ENCODE peak calls at places on chromosomes 5 and 9, in nine cellular contexts. Z is spleen, R is HepG2, I is HCT116, G is transverse colon, F is suprapubic skin, X is HL-60, E is upper lobe of left lung, D is stomach. W is an unnamed sample.

GRCh38 chr5:10266839-10267238 is 16.8 kb downstream of the CCT5 start:
- DNase-seq in Z (no peak), R (no peak), I (no peak), G (no peak), F (no peak), X (no peak), E (no peak), D (no peak), W (no peak)

GRCh38 chr5:78690593-78690972 is 42.0 kb upstream of the LHFPL2 start:
- DNase-seq in Z (no peak), R (no peak), I (no peak), G (no peak), F (no peak), X (no peak), E (no peak), D (no peak), W (no peak)

GRCh38 chr5:4868140-4868735 is 271.9 kb upstream of the ADAMTS16 start:
- DNase-seq in Z (no peak), R (peak), I (peak), G (peak), F (no peak), X (peak), E (peak), D (peak), W (peak)

GRCh38 chr9:22005083-22005699 is 3.9 kb downstream of the CDKN2B start:
- DNase-seq in Z (no peak), R (no peak), I (no peak), G (no peak), F (peak), X (peak), E (no peak), D (no peak), W (no peak)

GRCh38 chr9:111161015-111161415 is 122.7 kb upstream of the LPAR1 start:
- DNase-seq in Z (no peak), R (no peak), I (no peak), G (no peak), F (no peak), X (no peak), E (no peak), D (no peak), W (no peak)

GRCh38 chr5:131720714-131721113 is 76.1 kb downstream of the FNIP1 start:
- DNase-seq in Z (no peak), R (no peak), I (no peak), G (no peak), F (no peak), X (no peak), E (no peak), D (no peak), W (no peak)

GRCh38 chr5:157289164-157289819 is 23.4 kb downstream of the CYFIP2 start:
- DNase-seq in Z (no peak), R (no peak), I (no peak), G (no peak), F (no peak), X (no peak), E (no peak), D (no peak), W (no peak)

GRCh38 chr5:89728134-89728533 is 681.4 kb downstream of the CETN3 start:
- DNase-seq in Z (no peak), R (no peak), I (no peak), G (no peak), F (no peak), X (no peak), E (no peak), D (no peak), W (no peak)

GRCh38 chr9:117979914-117980313 is 275.7 kb downstream of the TLR4 start:
- DNase-seq in Z (no peak), R (no peak), I (no peak), G (no peak), F (no peak), X (no peak), E (no peak), D (no peak), W (no peak)

GRCh38 chr9:123929870-123930831 is at the start of gene DENND1A:
- DNase-seq in Z (peak), R (peak), I (peak), G (peak), F (peak), X (peak), E (peak), D (peak), W (peak)

GRCh38 chr9:120985759-120986353 is 59.3 kb upstream of the TRAF1 start:
- DNase-seq in Z (no peak), R (peak), I (peak), G (no peak), F (no peak), X (peak), E (no peak), D (no peak), W (no peak)

GRCh38 chr9:34430843-34431437 is 27.4 kb downstream of the FAM219A start:
- DNase-seq in Z (no peak), R (peak), I (peak), G (peak), F (no peak), X (peak), E (peak), D (peak), W (peak)

GRCh38 chr5:9231842-9232241 is 314.0 kb downstream of the SEMA5A start:
- DNase-seq in Z (no peak), R (no peak), I (no peak), G (no peak), F (no peak), X (no peak), E (no peak), D (no peak), W (no peak)

GRCh38 chr9:70382709-70383605 is 31.5 kb downstream of the KLF9 start:
- DNase-seq in Z (no peak), R (no peak), I (no peak), G (no peak), F (no peak), X (no peak), E (no peak), D (no peak), W (no peak)

GRCh38 chr5:62732677-62733121 is 154.1 kb downstream of the LRRC70 start:
- DNase-seq in Z (no peak), R (no peak), I (no peak), G (no peak), F (no peak), X (peak), E (no peak), D (no peak), W (no peak)

GRCh38 chr9:129459550-129460322 is 161.2 kb downstream of the C9orf50 start:
- DNase-seq in Z (peak), R (no peak), I (no peak), G (peak), F (no peak), X (no peak), E (no peak), D (no peak), W (peak)

GRCh38 chr5:172740483-172741205 is 30.4 kb downstream of the DUSP1 start:
- DNase-seq in Z (no peak), R (no peak), I (no peak), G (peak), F (peak), X (no peak), E (peak), D (no peak), W (peak)

DNA sequence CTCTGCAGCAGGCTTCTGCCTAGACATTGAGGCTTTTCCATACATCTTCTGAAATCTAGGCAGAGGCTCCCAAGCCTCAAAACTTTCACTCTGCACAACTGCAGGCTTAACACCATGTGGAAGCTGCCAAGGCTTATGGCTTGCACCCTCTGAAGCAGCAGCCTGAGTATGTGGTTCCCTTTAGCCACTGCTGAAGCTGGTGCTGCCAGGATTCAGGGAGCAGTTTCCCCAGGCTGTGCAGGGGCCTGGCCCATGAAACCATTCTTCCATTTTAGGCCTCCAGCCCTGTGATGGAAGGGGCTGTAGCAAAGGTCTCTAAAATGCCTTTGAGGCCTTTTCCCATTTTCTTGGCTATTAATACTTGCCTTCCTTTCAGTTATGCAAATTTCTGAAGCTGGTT is 680.3 kb upstream of the FTMT start:
- DNase-seq in Z (no peak), R (no peak), I (no peak), G (no peak), F (no peak), X (no peak), E (no peak), D (no peak), W (no peak)
- TF ChIP-seq POLR2AphosphoS5 in Z (no peak), R (no peak), I (no peak), G (no peak), F (no peak), X (no peak), E (no peak), D (no peak), W (no peak)

GRCh38 chr9:128127990-128128835 is 684 bp upstream of the PTGES2 start:
- DNase-seq in Z (peak), R (peak), I (peak), G (peak), F (peak), X (peak), E (peak), D (peak), W (peak)
- TF ChIP-seq POLR2AphosphoS5 in Z (peak), R (peak), I (peak), G (peak), F (peak), X (no peak), E (peak), D (peak), W (peak)

DNA sequence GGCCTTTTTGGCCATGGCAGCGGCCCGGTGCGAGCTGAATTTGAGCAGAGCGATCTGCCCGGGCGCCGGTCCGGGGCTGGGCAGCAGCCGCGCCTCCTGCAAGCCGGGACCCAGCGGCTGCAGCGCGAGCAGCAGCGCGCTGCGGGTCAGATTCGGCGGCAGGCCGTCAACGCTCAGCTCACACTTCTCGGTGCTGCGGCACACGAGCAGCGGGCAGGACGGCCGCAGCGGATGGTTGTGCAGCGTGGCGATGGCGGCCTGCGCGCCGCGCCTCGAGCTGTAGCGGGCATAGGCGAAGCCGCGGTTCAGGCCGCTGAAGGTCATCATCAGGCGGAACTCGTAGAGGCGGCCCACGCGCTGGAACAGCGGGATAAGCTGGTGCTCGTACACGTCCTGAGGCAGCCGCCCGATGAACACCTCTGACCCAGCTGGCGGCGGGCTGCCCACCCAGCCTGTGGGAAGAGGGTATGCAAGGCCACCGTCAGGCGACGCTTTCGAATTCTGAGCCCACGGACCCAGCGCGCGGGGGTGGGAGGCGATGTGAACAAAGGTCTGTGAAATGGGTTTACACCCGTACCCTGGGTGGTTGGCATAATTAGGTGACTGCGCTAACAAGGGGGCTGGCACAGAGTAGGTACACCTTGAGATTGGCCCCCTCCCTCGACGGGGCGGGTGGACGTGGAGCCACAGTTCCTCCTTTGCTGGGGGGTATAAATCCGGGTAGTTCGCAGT is 755 bp downstream of the DND1 start:
- DNase-seq in Z (peak), R (no peak), I (no peak), G (no peak), F (no peak), X (peak), E (peak), D (no peak), W (no peak)
- TF ChIP-seq POLR2AphosphoS5 in Z (peak), R (no peak), I (no peak), G (no peak), F (no peak), X (no peak), E (no peak), D (no peak), W (no peak)

GRCh38 chr5:68659876-68660275 is 433.9 kb upstream of the SLC30A5 start:
- DNase-seq in Z (no peak), R (no peak), I (no peak), G (no peak), F (no peak), X (no peak), E (no peak), D (no peak), W (no peak)

GRCh38 chr5:68662804-68663307 is 431.0 kb upstream of the SLC30A5 start:
- DNase-seq in Z (no peak), R (no peak), I (no peak), G (no peak), F (no peak), X (no peak), E (no peak), D (no peak), W (no peak)

GRCh38 chr5:68661237-68661636 is 432.6 kb upstream of the SLC30A5 start:
- DNase-seq in Z (no peak), R (peak), I (no peak), G (peak), F (no peak), X (no peak), E (no peak), D (peak), W (no peak)

GRCh38 chr5:68656936-68657857 is 436.6 kb upstream of the SLC30A5 start:
- DNase-seq in Z (no peak), R (no peak), I (no peak), G (no peak), F (no peak), X (no peak), E (no peak), D (no peak), W (no peak)

DNA sequence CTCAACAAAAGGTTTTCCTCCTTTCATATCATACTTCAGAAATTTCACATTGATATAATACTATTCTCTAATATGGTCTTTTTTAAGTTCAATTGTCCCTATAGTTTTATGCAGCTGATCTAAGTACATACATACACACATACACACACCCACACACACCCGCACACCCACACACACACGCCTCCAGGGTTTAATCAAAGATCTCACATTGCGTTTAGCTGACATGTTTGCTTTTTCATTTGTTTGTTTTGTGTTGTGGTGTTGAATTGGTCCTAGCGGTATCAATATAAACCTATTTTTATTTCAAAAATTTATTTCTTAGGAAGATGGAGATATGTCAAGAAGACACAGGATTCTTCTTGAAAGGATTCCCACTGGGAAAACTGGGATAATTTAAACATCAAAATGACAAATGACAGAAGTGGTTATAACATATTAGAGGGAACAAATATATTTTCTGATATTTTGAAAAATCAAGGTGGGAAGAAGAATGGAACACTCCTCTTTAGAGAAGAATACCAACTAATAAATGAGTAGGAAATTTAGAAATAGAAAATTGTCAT is 434.9 kb upstream of the SLC30A5 start:
- DNase-seq in Z (no peak), R (no peak), I (no peak), G (no peak), F (no peak), X (no peak), E (no peak), D (no peak), W (no peak)
- TF ChIP-seq POLR2AphosphoS5 in Z (no peak), R (no peak), I (no peak), G (no peak), F (no peak), X (no peak), E (no peak), D (no peak), W (no peak)

GRCh38 chr9:10858817-10859216 is 246.0 kb upstream of the PTPRD start:
- DNase-seq in Z (no peak), R (no peak), I (no peak), G (no peak), F (no peak), X (no peak), E (no peak), D (no peak), W (no peak)
- TF ChIP-seq POLR2AphosphoS5 in Z (no peak), R (no peak), I (no peak), G (no peak), F (no peak), X (no peak), E (no peak), D (no peak), W (no peak)

GRCh38 chr5:42423285-42424152 is at the start of gene GHR:
- DNase-seq in Z (peak), R (peak), I (peak), G (peak), F (peak), X (peak), E (peak), D (peak), W (peak)
- TF ChIP-seq POLR2AphosphoS5 in Z (peak), R (no peak), I (no peak), G (no peak), F (peak), X (no peak), E (no peak), D (peak), W (peak)

GRCh38 chr5:54323462-54323861 is 13.1 kb upstream of the ARL15 start:
- DNase-seq in Z (no peak), R (no peak), I (no peak), G (no peak), F (no peak), X (no peak), E (no peak), D (no peak), W (no peak)
- TF ChIP-seq POLR2AphosphoS5 in Z (no peak), R (no peak), I (no peak), G (no peak), F (no peak), X (no peak), E (no peak), D (no peak), W (no peak)

GRCh38 chr9:126985870-126986498 is 71.4 kb downstream of the RALGPS1 start:
- DNase-seq in Z (peak), R (peak), I (peak), G (peak), F (no peak), X (peak), E (peak), D (peak), W (no peak)
- TF ChIP-seq POLR2AphosphoS5 in Z (no peak), R (no peak), I (peak), G (peak), F (peak), X (peak), E (peak), D (peak), W (no peak)

DNA sequence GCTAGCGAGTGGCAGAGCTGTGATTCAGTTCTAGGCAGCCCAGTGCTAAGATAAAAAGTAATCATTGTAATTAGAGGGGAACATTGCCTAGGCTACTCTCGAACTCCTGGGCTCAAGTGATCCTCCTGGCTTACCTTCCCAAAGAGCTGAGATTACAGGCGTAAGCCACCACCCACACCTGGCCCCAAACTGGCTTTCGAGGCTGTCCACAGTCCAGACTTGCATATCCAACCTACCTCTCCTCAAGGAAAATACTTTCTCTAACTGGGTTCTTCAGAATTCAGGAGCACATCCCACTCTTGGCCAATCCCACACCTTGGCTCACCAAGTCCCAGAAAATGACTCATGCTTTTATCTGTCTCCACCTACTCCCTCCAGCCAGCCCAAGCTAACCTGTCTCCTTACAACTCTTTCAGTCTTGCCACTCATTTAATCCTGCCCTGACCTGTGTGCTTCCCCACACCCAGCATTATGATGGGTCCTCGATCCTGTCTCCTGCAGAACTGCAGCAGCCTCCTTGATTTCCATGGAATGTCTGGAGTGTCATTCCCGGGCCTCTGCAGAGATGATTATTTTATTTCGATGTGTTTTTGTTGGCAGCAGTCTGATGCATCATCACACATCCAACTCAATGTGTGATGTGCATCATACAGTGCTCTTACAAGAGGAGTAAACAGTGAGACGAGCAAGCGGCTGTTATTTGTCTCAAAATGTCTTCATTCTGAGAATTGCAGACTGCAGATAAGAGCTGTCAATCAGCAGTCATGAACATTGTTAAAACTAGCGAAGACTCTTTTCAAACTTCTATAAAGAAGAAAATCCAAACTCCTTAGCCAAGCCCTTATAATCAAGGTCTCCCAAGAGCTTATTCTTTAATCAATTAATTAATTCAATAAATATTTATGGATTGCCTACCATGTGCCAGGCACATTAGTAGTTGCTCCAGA is 167.3 kb downstream of the SEC61B start:
- DNase-seq in Z (no peak), R (no peak), I (no peak), G (no peak), F (no peak), X (no peak), E (no peak), D (no peak), W (no peak)
- TF ChIP-seq POLR2AphosphoS5 in Z (no peak), R (no peak), I (no peak), G (no peak), F (no peak), X (no peak), E (no peak), D (no peak), W (no peak)

W was measured in sigmoid colon.